ENCODE peak calls at places on chromosome X, in nine cellular contexts. One of them, this sample, is unnamed.

GRCh38 chrX:17052776-17053175 is 106.3 kb downstream of the REPS2 start:
- DNase-seq in esophagus muscularis mucosa: no peak
- DNase-seq in NB4: no peak
- DNase-seq in ovary: no peak
- DNase-seq in A549: no peak
- DNase-seq in gastrocnemius medialis: no peak
- DNase-seq in IMR-90: no peak
- DNase-seq in erythroblast: no peak
- DNase-seq in stomach: no peak
- DNase-seq in this sample: no peak

GRCh38 chrX:39470588-39471155 is 627.1 kb downstream of the BCOR start:
- DNase-seq in A549: no peak
- DNase-seq in stomach: no peak
- DNase-seq in gastrocnemius medialis: no peak
- DNase-seq in esophagus muscularis mucosa: no peak
- DNase-seq in NB4: no peak
- DNase-seq in ovary: peak
- DNase-seq in IMR-90: peak
- DNase-seq in erythroblast: no peak
- DNase-seq in this sample: no peak

GRCh38 chrX:28639502-28639901 is 52.3 kb downstream of the IL1RAPL1 start:
- DNase-seq in stomach: no peak
- DNase-seq in IMR-90: peak
- DNase-seq in NB4: no peak
- DNase-seq in ovary: no peak
- DNase-seq in gastrocnemius medialis: no peak
- DNase-seq in A549: no peak
- DNase-seq in erythroblast: no peak
- DNase-seq in esophagus muscularis mucosa: no peak
- DNase-seq in this sample: no peak

GRCh38 chrX:68945081-68945602 is 116.3 kb downstream of the EFNB1 start:
- DNase-seq in gastrocnemius medialis: no peak
- DNase-seq in ovary: no peak
- DNase-seq in esophagus muscularis mucosa: peak
- DNase-seq in IMR-90: no peak
- DNase-seq in A549: no peak
- DNase-seq in NB4: no peak
- DNase-seq in stomach: no peak
- DNase-seq in erythroblast: no peak
- DNase-seq in this sample: no peak

GRCh38 chrX:104567506-104567905 is 1.5 kb downstream of the IL1RAPL2 start:
- DNase-seq in esophagus muscularis mucosa: no peak
- DNase-seq in stomach: no peak
- DNase-seq in gastrocnemius medialis: no peak
- DNase-seq in A549: no peak
- DNase-seq in NB4: no peak
- DNase-seq in ovary: no peak
- DNase-seq in IMR-90: no peak
- DNase-seq in erythroblast: no peak
- DNase-seq in this sample: no peak

GRCh38 chrX:40103565-40104323 is 6.0 kb upstream of the BCOR start:
- DNase-seq in A549: no peak
- DNase-seq in gastrocnemius medialis: no peak
- DNase-seq in NB4: no peak
- DNase-seq in esophagus muscularis mucosa: no peak
- DNase-seq in ovary: no peak
- DNase-seq in stomach: no peak
- DNase-seq in IMR-90: no peak
- DNase-seq in erythroblast: peak
- DNase-seq in this sample: no peak

GRCh38 chrX:40307871-40308270 is 210.1 kb upstream of the BCOR start:
- DNase-seq in NB4: no peak
- DNase-seq in IMR-90: no peak
- DNase-seq in erythroblast: no peak
- DNase-seq in esophagus muscularis mucosa: no peak
- DNase-seq in ovary: no peak
- DNase-seq in A549: no peak
- DNase-seq in stomach: no peak
- DNase-seq in gastrocnemius medialis: no peak
- DNase-seq in this sample: no peak

GRCh38 chrX:17500145-17500579 is 125.2 kb downstream of the NHS start:
- DNase-seq in NB4: no peak
- DNase-seq in A549: peak
- DNase-seq in gastrocnemius medialis: no peak
- DNase-seq in ovary: no peak
- DNase-seq in stomach: peak
- DNase-seq in erythroblast: no peak
- DNase-seq in esophagus muscularis mucosa: no peak
- DNase-seq in IMR-90: peak
- DNase-seq in this sample: no peak

GRCh38 chrX:39425124-39425806 is 624.0 kb downstream of the MID1IP1 start:
- DNase-seq in A549: no peak
- DNase-seq in gastrocnemius medialis: no peak
- DNase-seq in IMR-90: no peak
- DNase-seq in ovary: no peak
- DNase-seq in esophagus muscularis mucosa: no peak
- DNase-seq in stomach: no peak
- DNase-seq in NB4: no peak
- DNase-seq in erythroblast: no peak
- DNase-seq in this sample: no peak

GRCh38 chrX:99857455-99857854 is 552.6 kb downstream of the PCDH19 start:
- DNase-seq in NB4: peak
- DNase-seq in gastrocnemius medialis: no peak
- DNase-seq in stomach: no peak
- DNase-seq in esophagus muscularis mucosa: no peak
- DNase-seq in A549: no peak
- DNase-seq in IMR-90: no peak
- DNase-seq in erythroblast: no peak
- DNase-seq in ovary: no peak
- DNase-seq in this sample: no peak

GRCh38 chrX:318068-318738 is 393 bp downstream of the GTPBP6 start:
- DNase-seq in esophagus muscularis mucosa: peak
- DNase-seq in stomach: peak
- DNase-seq in ovary: peak
- DNase-seq in NB4: peak
- DNase-seq in IMR-90: peak
- DNase-seq in erythroblast: no peak
- DNase-seq in A549: peak
- DNase-seq in gastrocnemius medialis: peak
- DNase-seq in this sample: peak

GRCh38 chrX:136268051-136269048 is 17.1 kb upstream of the MAP7D3 start:
- DNase-seq in erythroblast: peak
- DNase-seq in NB4: peak
- DNase-seq in gastrocnemius medialis: no peak
- DNase-seq in ovary: no peak
- DNase-seq in stomach: no peak
- DNase-seq in IMR-90: peak
- DNase-seq in A549: peak
- DNase-seq in esophagus muscularis mucosa: no peak
- DNase-seq in this sample: no peak

GRCh38 chrX:132463411-132463810 is 25.4 kb downstream of the MBNL3 start:
- DNase-seq in erythroblast: peak
- DNase-seq in stomach: no peak
- DNase-seq in NB4: peak
- DNase-seq in esophagus muscularis mucosa: no peak
- DNase-seq in IMR-90: peak
- DNase-seq in ovary: no peak
- DNase-seq in gastrocnemius medialis: no peak
- DNase-seq in A549: peak
- DNase-seq in this sample: no peak

GRCh38 chrX:134431894-134432293 is 28.1 kb upstream of the HPRT1 start:
- DNase-seq in A549: no peak
- DNase-seq in ovary: no peak
- DNase-seq in NB4: peak
- DNase-seq in esophagus muscularis mucosa: no peak
- DNase-seq in stomach: no peak
- DNase-seq in erythroblast: no peak
- DNase-seq in IMR-90: peak
- DNase-seq in gastrocnemius medialis: no peak
- DNase-seq in this sample: peak

GRCh38 chrX:13364230-13364629 is 44.4 kb upstream of the ATXN3L start:
- DNase-seq in stomach: no peak
- DNase-seq in NB4: no peak
- DNase-seq in esophagus muscularis mucosa: no peak
- DNase-seq in ovary: no peak
- DNase-seq in IMR-90: no peak
- DNase-seq in erythroblast: no peak
- DNase-seq in gastrocnemius medialis: no peak
- DNase-seq in A549: no peak
- DNase-seq in this sample: no peak

GRCh38 chrX:57817302-57817701 is 93.0 kb downstream of the ZXDA start:
- DNase-seq in IMR-90: no peak
- DNase-seq in stomach: no peak
- DNase-seq in erythroblast: peak
- DNase-seq in A549: no peak
- DNase-seq in ovary: no peak
- DNase-seq in esophagus muscularis mucosa: no peak
- DNase-seq in NB4: peak
- DNase-seq in gastrocnemius medialis: no peak
- DNase-seq in this sample: no peak

GRCh38 chrX:25599061-25599460 is 539.1 kb upstream of the MAGEB18 start:
- DNase-seq in A549: no peak
- DNase-seq in IMR-90: no peak
- DNase-seq in ovary: no peak
- DNase-seq in NB4: no peak
- DNase-seq in gastrocnemius medialis: no peak
- DNase-seq in esophagus muscularis mucosa: no peak
- DNase-seq in stomach: no peak
- DNase-seq in erythroblast: no peak
- DNase-seq in this sample: no peak

GRCh38 chrX:11533211-11533651 is 132.5 kb downstream of the ARHGAP6 start:
- DNase-seq in gastrocnemius medialis: no peak
- DNase-seq in ovary: no peak
- DNase-seq in NB4: peak
- DNase-seq in IMR-90: peak
- DNase-seq in A549: peak
- DNase-seq in esophagus muscularis mucosa: no peak
- DNase-seq in erythroblast: peak
- DNase-seq in stomach: no peak
- DNase-seq in this sample: peak

DNA sequence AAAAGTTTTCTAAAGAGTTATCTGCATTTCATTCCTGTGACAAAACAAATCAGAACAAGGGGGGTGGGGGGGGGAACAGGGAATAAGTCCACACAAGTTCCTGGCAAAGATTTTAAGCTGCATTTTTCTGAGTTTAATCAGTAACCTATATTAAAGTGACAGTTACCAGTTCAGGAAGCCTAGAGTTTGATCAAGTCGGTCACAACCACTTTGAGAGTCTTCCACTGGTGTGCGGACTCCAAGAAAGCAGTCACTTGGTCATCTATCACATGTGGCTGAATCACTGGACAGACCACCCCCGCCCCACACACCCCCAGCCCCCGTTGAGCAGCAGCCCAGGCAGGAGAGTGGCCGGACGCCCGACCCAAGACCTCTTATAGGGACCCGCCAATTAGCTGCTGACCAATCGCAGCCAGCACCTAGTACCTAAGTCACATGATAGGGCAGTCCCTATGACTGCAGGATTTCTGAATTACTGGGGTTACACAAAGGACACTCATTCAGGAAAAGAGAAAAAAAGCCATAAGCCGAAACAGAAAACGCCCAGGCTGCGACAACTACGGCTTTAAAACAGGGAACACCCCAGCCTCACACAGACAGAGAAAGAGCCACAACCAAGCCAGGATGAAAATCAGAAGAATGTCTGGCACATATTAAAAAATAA is 569.4 kb upstream of the DIPK2B start:
- DNase-seq in ovary: peak
- DNase-seq in IMR-90: peak
- DNase-seq in esophagus muscularis mucosa: peak
- DNase-seq in stomach: peak
- DNase-seq in NB4: peak
- DNase-seq in gastrocnemius medialis: peak
- DNase-seq in erythroblast: peak
- DNase-seq in A549: peak
- DNase-seq in this sample: no peak
- TF ChIP-seq POLR2A in ovary: peak
- TF ChIP-seq POLR2A in IMR-90: peak
- TF ChIP-seq POLR2A in esophagus muscularis mucosa: no peak
- TF ChIP-seq POLR2A in stomach: no peak
- TF ChIP-seq POLR2A in NB4: peak
- TF ChIP-seq POLR2A in gastrocnemius medialis: peak
- TF ChIP-seq POLR2A in erythroblast: no peak
- TF ChIP-seq POLR2A in A549: no peak
- TF ChIP-seq POLR2A in this sample: peak

GRCh38 chrX:120253784-120254183 is 3.2 kb downstream of the ZBTB33 start:
- DNase-seq in gastrocnemius medialis: no peak
- DNase-seq in ovary: no peak
- DNase-seq in stomach: no peak
- DNase-seq in erythroblast: peak
- DNase-seq in IMR-90: no peak
- DNase-seq in A549: no peak
- DNase-seq in NB4: no peak
- DNase-seq in esophagus muscularis mucosa: no peak
- DNase-seq in this sample: no peak

GRCh38 chrX:120251471-120252011 is 929 bp downstream of the ZBTB33 start:
- DNase-seq in gastrocnemius medialis: no peak
- DNase-seq in A549: peak
- DNase-seq in erythroblast: peak
- DNase-seq in ovary: peak
- DNase-seq in IMR-90: peak
- DNase-seq in NB4: peak
- DNase-seq in stomach: peak
- DNase-seq in esophagus muscularis mucosa: no peak
- DNase-seq in this sample: no peak

GRCh38 chrX:120244735-120245498 is 5.7 kb upstream of the ZBTB33 start:
- DNase-seq in IMR-90: peak
- DNase-seq in gastrocnemius medialis: peak
- DNase-seq in ovary: peak
- DNase-seq in stomach: peak
- DNase-seq in NB4: peak
- DNase-seq in esophagus muscularis mucosa: no peak
- DNase-seq in erythroblast: peak
- DNase-seq in A549: peak
- DNase-seq in this sample: peak

GRCh38 chrX:120250522-120251271 is at the start of gene ZBTB33:
- DNase-seq in stomach: peak
- DNase-seq in esophagus muscularis mucosa: peak
- DNase-seq in gastrocnemius medialis: peak
- DNase-seq in erythroblast: peak
- DNase-seq in ovary: peak
- DNase-seq in NB4: peak
- DNase-seq in A549: peak
- DNase-seq in IMR-90: peak
- DNase-seq in this sample: peak
- TF ChIP-seq POLR2A in stomach: peak
- TF ChIP-seq POLR2A in esophagus muscularis mucosa: peak
- TF ChIP-seq POLR2A in gastrocnemius medialis: peak
- TF ChIP-seq POLR2A in erythroblast: peak
- TF ChIP-seq POLR2A in ovary: peak
- TF ChIP-seq POLR2A in NB4: no peak
- TF ChIP-seq POLR2A in A549: peak
- TF ChIP-seq POLR2A in IMR-90: peak
- TF ChIP-seq POLR2A in this sample: peak

GRCh38 chrX:123960956-123961267 is 594 bp upstream of the STAG2 start:
- DNase-seq in ovary: no peak
- DNase-seq in IMR-90: no peak
- DNase-seq in esophagus muscularis mucosa: no peak
- DNase-seq in gastrocnemius medialis: no peak
- DNase-seq in A549: no peak
- DNase-seq in stomach: no peak
- DNase-seq in erythroblast: no peak
- DNase-seq in NB4: no peak
- DNase-seq in this sample: no peak
- TF ChIP-seq POLR2A in ovary: no peak
- TF ChIP-seq POLR2A in IMR-90: no peak
- TF ChIP-seq POLR2A in esophagus muscularis mucosa: no peak
- TF ChIP-seq POLR2A in gastrocnemius medialis: no peak
- TF ChIP-seq POLR2A in A549: no peak
- TF ChIP-seq POLR2A in stomach: no peak
- TF ChIP-seq POLR2A in erythroblast: no peak
- TF ChIP-seq POLR2A in NB4: no peak
- TF ChIP-seq POLR2A in this sample: no peak

GRCh38 chrX:24069877-24070276 is 15.1 kb downstream of the EIF2S3 start:
- DNase-seq in stomach: no peak
- DNase-seq in erythroblast: no peak
- DNase-seq in esophagus muscularis mucosa: no peak
- DNase-seq in ovary: no peak
- DNase-seq in gastrocnemius medialis: no peak
- DNase-seq in A549: no peak
- DNase-seq in IMR-90: no peak
- DNase-seq in NB4: no peak
- DNase-seq in this sample: no peak
- TF ChIP-seq POLR2A in stomach: no peak
- TF ChIP-seq POLR2A in erythroblast: no peak
- TF ChIP-seq POLR2A in esophagus muscularis mucosa: no peak
- TF ChIP-seq POLR2A in ovary: no peak
- TF ChIP-seq POLR2A in gastrocnemius medialis: no peak
- TF ChIP-seq POLR2A in A549: no peak
- TF ChIP-seq POLR2A in IMR-90: no peak
- TF ChIP-seq POLR2A in NB4: no peak
- TF ChIP-seq POLR2A in this sample: no peak

This sample was measured in H54.